ENCODE peak calls at places on chromosomes 6 and 20, in eight cellular contexts. O, A, C, D, H, G, N and S are unnamed samples.

GRCh38 chr6:106910999-106911949 is 63.3 kb downstream of the CD24 start:
- DNase-seq in D (no peak), N (no peak), O (no peak), H (no peak), C (no peak), G (peak; percentile 29), A (no peak), S (peak; percentile 6)

GRCh38 chr6:37566209-37566859 is 66.6 kb upstream of the CCDC167 start:
- DNase-seq in H (peak; percentile 59), G (peak; percentile 63), D (no peak), C (no peak), N (no peak), O (peak; percentile 58), A (peak; percentile 44), S (peak; percentile 50)

GRCh38 chr6:42618686-42619085 is 54.9 kb downstream of the UBR2 start:
- DNase-seq in D (no peak), O (no peak), C (no peak), H (no peak), G (no peak), A (no peak), N (no peak), S (no peak)

GRCh38 chr6:150088481-150089154 is 19.7 kb upstream of the ULBP3 start:
- DNase-seq in G (no peak), O (no peak), N (no peak), H (no peak), D (no peak), C (no peak), A (no peak), S (no peak)

GRCh38 chr6:169845426-169846285 is 94.2 kb downstream of the ERMARD start:
- DNase-seq in G (peak; percentile 19), N (no peak), O (no peak), D (no peak), A (no peak), C (no peak), H (no peak), S (no peak)

GRCh38 chr6:490251-491037 is 98.9 kb downstream of the IRF4 start:
- DNase-seq in A (no peak), G (no peak), D (no peak), H (no peak), N (no peak), O (no peak), C (no peak), S (peak; percentile 28)

GRCh38 chr20:23129891-23130621 is 43.9 kb upstream of the CD93 start:
- DNase-seq in D (peak; percentile 46), N (no peak), C (peak; percentile 54), H (no peak), G (no peak), A (no peak), O (no peak), S (peak; percentile 48)

GRCh38 chr20:55880361-55880760 is 125.0 kb downstream of the CBLN4 start:
- DNase-seq in C (no peak), G (no peak), A (no peak), D (no peak), N (no peak), O (no peak), H (no peak), S (no peak)

GRCh38 chr6:158058156-158058723 is 76.6 kb downstream of the SYNJ2 start:
- DNase-seq in N (no peak), G (no peak), O (no peak), H (no peak), A (no peak), D (no peak), C (no peak), S (no peak)

GRCh38 chr6:149079456-149079855 is 238.1 kb upstream of the TAB2 start:
- DNase-seq in G (no peak), D (no peak), A (no peak), N (no peak), C (no peak), H (no peak), O (no peak), S (no peak)

GRCh38 chr6:128005009-128005408 is 104.2 kb upstream of the THEMIS start:
- DNase-seq in O (no peak), H (peak; percentile 24), D (no peak), A (no peak), G (no peak), C (no peak), N (no peak), S (no peak)

GRCh38 chr20:21020656-21021004 is 85.5 kb downstream of the LINC00237 start:
- DNase-seq in O (no peak), H (no peak), C (no peak), N (no peak), D (no peak), G (no peak), A (peak; percentile 55), S (no peak)

GRCh38 chr20:41889871-41890224 is 271.7 kb upstream of the CHD6 start:
- DNase-seq in D (no peak), O (no peak), A (no peak), H (no peak), C (no peak), G (no peak), N (peak; percentile 29), S (no peak)

GRCh38 chr6:112841553-112842337 is 494.6 kb downstream of the RFPL4B start:
- DNase-seq in G (no peak), H (no peak), A (no peak), C (no peak), O (no peak), N (no peak), D (no peak), S (no peak)

GRCh38 chr6:20013485-20013884 is 176.3 kb downstream of the ID4 start:
- DNase-seq in N (no peak), A (no peak), C (no peak), O (no peak), D (no peak), H (no peak), G (no peak), S (no peak)

GRCh38 chr6:90319044-90319443 is 22.4 kb upstream of the BACH2 start:
- DNase-seq in H (no peak), A (no peak), D (no peak), C (no peak), G (no peak), N (no peak), O (no peak), S (no peak)

GRCh38 chr6:170160031-170160627 is 130.7 kb downstream of the DLL1 start:
- DNase-seq in C (peak; percentile 78), A (no peak), G (no peak), N (no peak), O (no peak), H (no peak), D (no peak), S (no peak)

GRCh38 chr6:150711584-150712501 is 112.2 kb downstream of the PLEKHG1 start:
- DNase-seq in H (no peak), A (no peak), N (no peak), O (no peak), G (peak; percentile 78), C (no peak), D (no peak), S (peak; percentile 43)

GRCh38 chr20:57323034-57323433 is 6.6 kb upstream of the SPO11 start:
- DNase-seq in A (peak; percentile 44), O (no peak), H (no peak), N (peak; percentile 78), C (no peak), G (no peak), D (no peak), S (no peak)

GRCh38 chr6:111263837-111264236 is 176.5 kb downstream of the SLC16A10 start:
- DNase-seq in O (peak; percentile 43), A (no peak), D (no peak), N (no peak), G (no peak), C (no peak), H (peak; percentile 49), S (peak; percentile 87)

GRCh38 chr20:45833030-45833882 is at the start of gene SNX21:
- DNase-seq in C (peak; percentile 93), N (peak; percentile 81), H (peak; percentile 78), D (peak; percentile 97), A (peak; percentile 93), G (peak; percentile 77), O (peak; percentile 83), S (peak; percentile 59)

GRCh38 chr6:156420172-156420993 is 356.8 kb upstream of the ARID1B start:
- DNase-seq in D (no peak), H (no peak), O (no peak), C (no peak), N (no peak), G (no peak), A (no peak), S (no peak)

GRCh38 chr6:86943819-86944407 is 6.6 kb downstream of the HTR1E start:
- DNase-seq in H (no peak), N (no peak), C (no peak), G (peak; percentile 46), O (no peak), A (no peak), D (no peak), S (no peak)

DNA sequence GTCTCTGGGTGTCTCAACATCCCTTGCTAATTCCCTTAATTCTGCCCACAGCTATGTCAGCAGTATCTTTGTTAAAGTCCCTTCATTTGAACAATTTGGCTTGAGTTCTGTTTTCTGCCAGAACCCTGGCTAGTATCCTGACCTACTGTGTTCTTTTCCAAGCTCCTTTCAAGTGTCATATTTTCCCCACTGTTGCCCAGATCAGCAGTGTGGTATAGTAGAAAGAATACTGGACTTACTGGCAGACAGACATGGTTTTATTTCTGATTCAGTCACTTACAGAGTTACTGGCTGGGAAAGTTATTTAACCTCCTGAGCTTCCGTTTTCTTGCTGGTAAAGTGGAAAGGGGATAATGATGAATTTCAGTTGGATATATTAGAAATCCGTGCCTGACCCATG is 39.8 kb upstream of the RAB23 start:
- DNase-seq in A (no peak), H (no peak), O (no peak), D (no peak), C (no peak), N (no peak), G (no peak), S (no peak)
- TF ChIP-seq POLR2A in A (no peak), H (no peak), O (no peak), D (no peak), C (no peak), N (no peak), G (no peak), S (no peak)

DNA sequence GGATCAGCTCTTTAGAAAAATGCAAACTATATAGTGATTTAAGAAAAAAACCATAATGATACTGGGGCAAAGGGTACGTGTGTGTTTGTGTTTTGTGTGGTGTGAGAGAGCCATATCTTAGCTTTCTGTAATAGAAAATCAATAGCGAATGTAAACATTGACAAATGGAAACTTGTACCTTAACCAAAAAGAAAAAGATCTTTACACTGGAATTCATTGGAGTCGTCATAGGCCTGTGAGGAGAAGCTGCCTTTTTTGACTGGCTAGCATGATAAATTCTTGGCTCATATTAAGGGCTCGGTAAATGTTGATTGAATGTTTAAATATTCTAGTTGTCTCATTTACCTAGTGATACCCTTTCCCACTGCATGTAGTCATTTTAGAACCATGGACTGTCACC is 161.8 kb upstream of the ASCC3 start:
- DNase-seq in G (no peak), C (no peak), D (no peak), N (no peak), O (no peak), A (no peak), H (no peak), S (no peak)
- TF ChIP-seq POLR2A in G (no peak), C (no peak), D (no peak), N (no peak), O (no peak), A (no peak), H (no peak), S (no peak)

GRCh38 chr6:116371384-116372209 is 850 bp downstream of the DSE start:
- DNase-seq in H (peak; percentile 83), D (peak; percentile 92), N (peak; percentile 87), C (peak; percentile 93), O (peak; percentile 71), G (peak; percentile 56), A (peak; percentile 89), S (peak; percentile 31)
- TF ChIP-seq POLR2A in H (no peak), D (no peak), N (no peak), C (peak; percentile 50), O (peak; percentile 36), G (no peak), A (peak; percentile 70), S (no peak)

GRCh38 chr6:152846825-152847224 is 96.2 kb downstream of the VIP start:
- DNase-seq in D (no peak), C (no peak), O (no peak), N (no peak), H (peak; percentile 8), A (no peak), G (no peak), S (no peak)
- TF ChIP-seq POLR2A in D (no peak), C (no peak), O (no peak), N (no peak), H (no peak), A (no peak), G (no peak), S (no peak)